ENCODE peak calls at places on chromosomes 16 and 17, in eight cellular contexts. One of them, this sample, is unnamed. For H3K9me3, the result is how much of the 10 kb centered on the place peaks cover.

GRCh38 chr16:21150375-21151001 is at the start of gene DNAH3:
- DNase-seq in mammary epithelial cell: peak
- DNase-seq in naive thymus-derived CD4-positive, alpha-beta T cell: no peak
- DNase-seq in heart right ventricle: no peak
- DNase-seq in lung: no peak
- DNase-seq in prostate gland: peak
- DNase-seq in hepatocyte: no peak
- DNase-seq in pancreas: no peak
- DNase-seq in this sample: no peak

GRCh38 chr17:73396429-73397277 is 84.9 kb upstream of the CDC42EP4 start:
- DNase-seq in mammary epithelial cell: no peak
- DNase-seq in pancreas: no peak
- DNase-seq in heart right ventricle: no peak
- DNase-seq in naive thymus-derived CD4-positive, alpha-beta T cell: no peak
- DNase-seq in hepatocyte: no peak
- DNase-seq in lung: no peak
- DNase-seq in prostate gland: no peak
- DNase-seq in this sample: no peak

GRCh38 chr17:76266244-76266938 is 1.2 kb downstream of the UBALD2 start:
- DNase-seq in hepatocyte: peak
- DNase-seq in prostate gland: peak
- DNase-seq in mammary epithelial cell: no peak
- DNase-seq in naive thymus-derived CD4-positive, alpha-beta T cell: peak
- DNase-seq in pancreas: no peak
- DNase-seq in lung: no peak
- DNase-seq in heart right ventricle: no peak
- DNase-seq in this sample: no peak

GRCh38 chr16:84557504-84557903 is 53.0 kb upstream of the MEAK7 start:
- DNase-seq in prostate gland: no peak
- DNase-seq in pancreas: no peak
- DNase-seq in naive thymus-derived CD4-positive, alpha-beta T cell: no peak
- DNase-seq in mammary epithelial cell: no peak
- DNase-seq in hepatocyte: no peak
- DNase-seq in lung: no peak
- DNase-seq in heart right ventricle: no peak
- DNase-seq in this sample: no peak

GRCh38 chr17:57475786-57476185 is 219.5 kb downstream of the MSI2 start:
- DNase-seq in hepatocyte: no peak
- DNase-seq in pancreas: no peak
- DNase-seq in heart right ventricle: no peak
- DNase-seq in mammary epithelial cell: no peak
- DNase-seq in prostate gland: no peak
- DNase-seq in lung: no peak
- DNase-seq in naive thymus-derived CD4-positive, alpha-beta T cell: no peak
- DNase-seq in this sample: no peak

GRCh38 chr16:53131363-53132071 is 76.7 kb downstream of the CHD9 start:
- DNase-seq in prostate gland: peak
- DNase-seq in lung: peak
- DNase-seq in pancreas: peak
- DNase-seq in heart right ventricle: peak
- DNase-seq in mammary epithelial cell: peak
- DNase-seq in naive thymus-derived CD4-positive, alpha-beta T cell: peak
- DNase-seq in hepatocyte: peak
- DNase-seq in this sample: peak

GRCh38 chr17:20916383-20916782 is 126.4 kb downstream of the USP22 start:
- DNase-seq in hepatocyte: no peak
- DNase-seq in naive thymus-derived CD4-positive, alpha-beta T cell: no peak
- DNase-seq in lung: no peak
- DNase-seq in mammary epithelial cell: peak
- DNase-seq in prostate gland: no peak
- DNase-seq in heart right ventricle: no peak
- DNase-seq in pancreas: no peak
- DNase-seq in this sample: no peak

GRCh38 chr17:47732399-47733046 is 513 bp upstream of the TBX21 start:
- DNase-seq in naive thymus-derived CD4-positive, alpha-beta T cell: no peak
- DNase-seq in pancreas: no peak
- DNase-seq in mammary epithelial cell: no peak
- DNase-seq in hepatocyte: no peak
- DNase-seq in prostate gland: no peak
- DNase-seq in lung: no peak
- DNase-seq in heart right ventricle: no peak
- DNase-seq in this sample: no peak

GRCh38 chr17:75319818-75320691 is 30.8 kb upstream of the SLC25A19 start:
- DNase-seq in pancreas: no peak
- DNase-seq in heart right ventricle: no peak
- DNase-seq in prostate gland: no peak
- DNase-seq in mammary epithelial cell: no peak
- DNase-seq in naive thymus-derived CD4-positive, alpha-beta T cell: no peak
- DNase-seq in hepatocyte: no peak
- DNase-seq in lung: no peak
- DNase-seq in this sample: no peak

GRCh38 chr17:46916211-46916610 is 6.7 kb upstream of the GOSR2 start:
- DNase-seq in mammary epithelial cell: peak
- DNase-seq in lung: no peak
- DNase-seq in prostate gland: no peak
- DNase-seq in naive thymus-derived CD4-positive, alpha-beta T cell: no peak
- DNase-seq in hepatocyte: no peak
- DNase-seq in pancreas: no peak
- DNase-seq in heart right ventricle: no peak
- DNase-seq in this sample: no peak

GRCh38 chr17:30321314-30321713 is 12.5 kb downstream of the TMIGD1 start:
- DNase-seq in pancreas: no peak
- DNase-seq in naive thymus-derived CD4-positive, alpha-beta T cell: no peak
- DNase-seq in prostate gland: no peak
- DNase-seq in heart right ventricle: no peak
- DNase-seq in hepatocyte: no peak
- DNase-seq in mammary epithelial cell: no peak
- DNase-seq in lung: no peak
- DNase-seq in this sample: no peak

GRCh38 chr16:8808009-8808408 is 10.4 kb downstream of the PMM2 start:
- DNase-seq in pancreas: no peak
- DNase-seq in hepatocyte: no peak
- DNase-seq in naive thymus-derived CD4-positive, alpha-beta T cell: no peak
- DNase-seq in heart right ventricle: no peak
- DNase-seq in lung: no peak
- DNase-seq in prostate gland: no peak
- DNase-seq in mammary epithelial cell: no peak
- DNase-seq in this sample: no peak

DNA sequence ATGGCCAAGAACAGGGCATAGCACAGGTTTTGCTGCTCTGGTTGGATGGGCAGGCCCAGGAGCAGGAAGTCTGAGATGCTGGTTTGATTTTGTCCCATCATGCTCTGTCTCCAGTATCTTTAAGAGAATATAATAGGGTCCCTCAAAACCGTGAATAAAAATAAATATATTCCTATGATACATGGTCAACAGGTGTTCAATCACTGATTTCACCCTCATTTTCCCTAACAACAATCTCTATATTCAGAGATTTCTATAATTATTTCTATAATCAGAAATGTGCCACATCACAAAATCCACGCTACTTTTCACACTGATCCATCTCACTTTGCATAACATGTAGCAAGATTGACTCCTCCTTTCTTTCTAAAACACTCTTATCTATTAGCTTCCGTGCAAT is at the start of gene OR1E2:
- DNase-seq in lung: no peak
- DNase-seq in naive thymus-derived CD4-positive, alpha-beta T cell: no peak
- DNase-seq in mammary epithelial cell: no peak
- DNase-seq in heart right ventricle: no peak
- DNase-seq in prostate gland: no peak
- DNase-seq in pancreas: no peak
- DNase-seq in hepatocyte: no peak
- DNase-seq in this sample: no peak
- H3K9me3 ChIP-seq in lung: under half
- H3K9me3 ChIP-seq in naive thymus-derived CD4-positive, alpha-beta T cell: under half
- H3K9me3 ChIP-seq in mammary epithelial cell: under half
- H3K9me3 ChIP-seq in heart right ventricle: under half
- H3K9me3 ChIP-seq in prostate gland: under half
- H3K9me3 ChIP-seq in pancreas: under half
- H3K9me3 ChIP-seq in hepatocyte: under half
- H3K9me3 ChIP-seq in this sample: under half

GRCh38 chr16:35750157-35750689 is 2290.8 kb downstream of the TP53TG3F start:
- DNase-seq in naive thymus-derived CD4-positive, alpha-beta T cell: no peak
- DNase-seq in heart right ventricle: no peak
- DNase-seq in lung: peak
- DNase-seq in prostate gland: no peak
- DNase-seq in mammary epithelial cell: no peak
- DNase-seq in pancreas: no peak
- DNase-seq in hepatocyte: no peak
- DNase-seq in this sample: no peak

GRCh38 chr16:35752773-35753558 is 2293.6 kb downstream of the TP53TG3F start:
- DNase-seq in pancreas: no peak
- DNase-seq in hepatocyte: no peak
- DNase-seq in naive thymus-derived CD4-positive, alpha-beta T cell: no peak
- DNase-seq in prostate gland: no peak
- DNase-seq in lung: peak
- DNase-seq in mammary epithelial cell: no peak
- DNase-seq in heart right ventricle: no peak
- DNase-seq in this sample: no peak

GRCh38 chr16:35751191-35751941 is 2292.0 kb downstream of the TP53TG3F start:
- DNase-seq in pancreas: no peak
- DNase-seq in hepatocyte: no peak
- DNase-seq in mammary epithelial cell: no peak
- DNase-seq in prostate gland: no peak
- DNase-seq in heart right ventricle: peak
- DNase-seq in naive thymus-derived CD4-positive, alpha-beta T cell: no peak
- DNase-seq in lung: peak
- DNase-seq in this sample: no peak

GRCh38 chr16:35750701-35751104 is 2291.3 kb downstream of the TP53TG3F start:
- DNase-seq in naive thymus-derived CD4-positive, alpha-beta T cell: no peak
- DNase-seq in lung: no peak
- DNase-seq in mammary epithelial cell: no peak
- DNase-seq in hepatocyte: no peak
- DNase-seq in pancreas: no peak
- DNase-seq in heart right ventricle: no peak
- DNase-seq in prostate gland: no peak
- DNase-seq in this sample: no peak

DNA sequence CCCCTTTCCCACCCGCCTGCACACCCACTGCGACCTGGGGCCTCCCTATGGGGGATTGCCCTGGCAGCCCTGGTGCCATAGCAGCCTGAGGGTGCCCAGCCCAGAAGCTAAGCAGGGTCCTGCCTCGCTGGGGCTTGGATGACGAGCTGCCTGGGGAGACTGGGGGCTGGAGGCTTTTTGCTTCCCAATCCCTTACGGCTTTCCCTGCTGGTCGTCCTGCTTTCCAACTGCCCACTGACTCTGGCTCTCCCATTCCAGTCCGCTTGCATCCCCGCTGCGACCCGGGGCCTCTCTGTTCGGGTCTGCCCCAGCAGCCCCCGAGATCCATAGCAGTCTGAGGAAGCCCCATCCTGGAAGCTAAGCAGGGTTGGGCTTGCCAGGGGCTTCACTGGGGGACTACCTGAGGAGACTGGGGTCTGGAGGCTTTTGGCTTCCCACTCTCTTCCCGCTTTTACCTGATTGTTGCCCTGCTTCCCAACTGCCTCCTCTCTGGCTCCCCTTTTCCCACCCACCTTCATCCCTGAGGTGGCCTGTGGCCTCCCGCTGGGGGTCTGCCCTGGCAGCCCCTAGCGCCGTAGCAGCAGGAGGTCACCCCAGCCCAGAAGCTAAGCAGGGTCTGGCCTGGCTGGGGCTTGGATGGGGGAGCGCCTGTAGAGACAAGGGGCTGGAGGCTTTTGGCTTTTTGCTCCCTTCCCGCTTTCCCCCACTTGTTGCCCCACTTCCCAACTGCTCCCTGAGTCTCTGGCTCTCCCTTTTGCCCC is 2292.8 kb downstream of the TP53TG3F start:
- DNase-seq in mammary epithelial cell: no peak
- DNase-seq in lung: peak
- DNase-seq in prostate gland: no peak
- DNase-seq in heart right ventricle: no peak
- DNase-seq in pancreas: no peak
- DNase-seq in hepatocyte: no peak
- DNase-seq in naive thymus-derived CD4-positive, alpha-beta T cell: no peak
- DNase-seq in this sample: no peak
- H3K9me3 ChIP-seq in mammary epithelial cell: under half
- H3K9me3 ChIP-seq in lung: under half
- H3K9me3 ChIP-seq in prostate gland: under half
- H3K9me3 ChIP-seq in heart right ventricle: under half
- H3K9me3 ChIP-seq in pancreas: under half
- H3K9me3 ChIP-seq in hepatocyte: under half
- H3K9me3 ChIP-seq in naive thymus-derived CD4-positive, alpha-beta T cell: under half
- H3K9me3 ChIP-seq in this sample: under half

DNA sequence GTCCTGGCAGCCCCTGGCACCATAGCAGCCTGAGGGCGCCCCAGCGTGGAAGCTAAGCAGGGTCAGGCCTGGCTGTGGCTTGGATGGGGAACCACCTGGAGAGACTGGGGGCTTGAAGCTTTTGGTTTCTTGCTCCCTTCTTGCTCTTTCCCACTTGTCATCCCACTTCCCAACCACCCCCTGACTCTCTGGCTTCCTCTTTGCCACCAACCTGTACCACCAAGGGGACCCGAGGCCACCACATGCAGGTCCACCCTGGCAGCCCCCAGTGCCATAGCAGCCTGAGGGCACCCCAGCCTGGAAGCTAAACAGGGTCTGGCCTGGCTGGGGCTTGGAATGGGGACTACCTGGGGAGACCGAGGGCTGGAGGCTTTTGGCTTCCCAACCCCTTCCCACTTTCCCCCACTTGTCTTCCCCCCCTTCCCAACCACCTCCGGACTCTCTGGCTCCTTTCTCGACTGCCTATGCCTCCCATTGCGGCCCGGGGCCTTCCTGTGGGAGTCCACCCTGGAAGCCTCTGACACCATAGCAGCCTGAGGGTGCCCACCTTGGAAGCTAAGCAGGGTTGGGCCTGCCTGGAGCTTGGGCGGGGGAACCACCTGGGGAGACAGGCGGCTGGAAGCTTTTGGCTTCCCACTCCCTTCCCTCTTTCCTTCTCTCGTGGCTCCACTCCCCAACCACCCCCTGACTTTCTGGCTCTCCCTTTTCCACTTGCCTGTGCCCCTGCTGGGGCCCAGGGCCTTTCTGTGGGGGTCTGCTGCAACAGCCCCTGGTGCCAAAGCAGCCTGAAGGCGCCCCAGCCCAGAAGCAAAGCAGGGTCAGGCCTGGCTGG is 2294.4 kb downstream of the TP53TG3F start:
- DNase-seq in prostate gland: no peak
- DNase-seq in heart right ventricle: no peak
- DNase-seq in lung: peak
- DNase-seq in hepatocyte: peak
- DNase-seq in naive thymus-derived CD4-positive, alpha-beta T cell: no peak
- DNase-seq in pancreas: no peak
- DNase-seq in mammary epithelial cell: no peak
- DNase-seq in this sample: no peak
- H3K9me3 ChIP-seq in prostate gland: under half
- H3K9me3 ChIP-seq in heart right ventricle: under half
- H3K9me3 ChIP-seq in lung: under half
- H3K9me3 ChIP-seq in hepatocyte: under half
- H3K9me3 ChIP-seq in naive thymus-derived CD4-positive, alpha-beta T cell: under half
- H3K9me3 ChIP-seq in pancreas: under half
- H3K9me3 ChIP-seq in mammary epithelial cell: under half
- H3K9me3 ChIP-seq in this sample: under half

DNA sequence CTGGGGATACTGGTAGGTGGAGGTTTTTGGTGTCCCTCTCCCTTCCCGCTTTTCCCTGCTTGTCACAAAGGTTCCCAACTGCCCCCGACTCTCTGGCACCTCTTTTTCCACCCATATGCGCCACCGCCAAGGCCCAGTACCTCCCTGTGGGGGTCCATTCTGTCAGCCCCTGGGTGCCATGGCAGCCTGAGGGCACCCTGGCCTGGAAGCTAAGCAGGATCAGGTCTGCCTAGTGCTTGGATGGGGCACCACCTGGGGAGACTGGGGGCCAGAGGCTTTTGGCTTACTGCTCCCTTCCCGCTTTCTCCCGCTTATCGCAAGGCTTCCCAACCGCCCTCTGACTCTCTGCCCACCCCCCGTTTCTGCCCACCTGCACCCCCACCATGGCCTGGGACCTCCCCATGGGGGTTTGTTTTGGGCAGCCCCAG is 2286.4 kb downstream of the TP53TG3F start:
- DNase-seq in hepatocyte: no peak
- DNase-seq in mammary epithelial cell: no peak
- DNase-seq in naive thymus-derived CD4-positive, alpha-beta T cell: no peak
- DNase-seq in prostate gland: no peak
- DNase-seq in pancreas: no peak
- DNase-seq in lung: no peak
- DNase-seq in heart right ventricle: no peak
- DNase-seq in this sample: no peak
- H3K9me3 ChIP-seq in hepatocyte: under half
- H3K9me3 ChIP-seq in mammary epithelial cell: under half
- H3K9me3 ChIP-seq in naive thymus-derived CD4-positive, alpha-beta T cell: under half
- H3K9me3 ChIP-seq in prostate gland: under half
- H3K9me3 ChIP-seq in pancreas: under half
- H3K9me3 ChIP-seq in lung: under half
- H3K9me3 ChIP-seq in heart right ventricle: under half
- H3K9me3 ChIP-seq in this sample: under half